ENCODE peak calls at places on chromosomes 12 and 14, in seven cellular contexts. Q is HCT116, H is sigmoid colon, N is transverse colon, I is GM23338, T is endothelial cell of umbilical vein, K is H1. F is an unnamed sample.

GRCh38 chr14:68546839-68547238 is 246.0 kb downstream of the ZFP36L1 start:
- DNase-seq in I (no peak), N (no peak), T (no peak), K (no peak), H (no peak), Q (no peak), F (no peak)

GRCh38 chr12:53459097-53459496 is 7.2 kb downstream of the PCBP2 start:
- DNase-seq in K (no peak), N (no peak), H (no peak), T (no peak), Q (no peak), I (no peak), F (no peak)

GRCh38 chr12:43937947-43938346 is 102.1 kb downstream of the TMEM117 start:
- DNase-seq in N (no peak), T (peak), Q (no peak), I (peak), K (no peak), H (no peak), F (no peak)

GRCh38 chr12:129635003-129635685 is 268.7 kb downstream of the TMEM132D start:
- DNase-seq in K (no peak), N (no peak), Q (no peak), T (no peak), H (no peak), I (peak), F (no peak)

GRCh38 chr12:97557116-97557515 is 94.5 kb downstream of the RMST start:
- DNase-seq in I (no peak), Q (no peak), T (peak), N (no peak), H (no peak), K (no peak), F (no peak)

GRCh38 chr14:57933363-57933762 is 67.5 kb upstream of the SLC35F4 start:
- DNase-seq in T (no peak), K (no peak), H (no peak), N (no peak), I (no peak), Q (no peak), F (no peak)

GRCh38 chr12:100652488-100652887 is 79.0 kb downstream of the GAS2L3 start:
- DNase-seq in K (no peak), I (no peak), N (no peak), H (no peak), T (no peak), Q (no peak), F (no peak)

GRCh38 chr14:26032348-26032747 is 565.5 kb downstream of the NOVA1 start:
- DNase-seq in T (no peak), Q (no peak), H (no peak), I (no peak), K (no peak), N (no peak), F (no peak)

GRCh38 chr12:96327889-96328288 is 72.3 kb downstream of the CDK17 start:
- DNase-seq in I (no peak), T (no peak), K (no peak), N (no peak), H (no peak), Q (no peak), F (no peak)

GRCh38 chr14:35355981-35356839 is 48.3 kb downstream of the NFKBIA start:
- DNase-seq in N (peak), H (no peak), T (no peak), K (no peak), I (no peak), Q (peak), F (no peak)

GRCh38 chr12:40959041-40959440 is 229.1 kb upstream of the PDZRN4 start:
- DNase-seq in T (no peak), I (no peak), K (no peak), H (no peak), Q (no peak), N (no peak), F (no peak)

GRCh38 chr12:64682572-64683277 is 72.4 kb downstream of the RASSF3 start:
- DNase-seq in T (peak), K (no peak), H (peak), N (peak), Q (no peak), I (peak), F (no peak)

GRCh38 chr12:113486722-113487121 is 15.1 kb upstream of the LHX5 start:
- DNase-seq in Q (no peak), H (no peak), N (no peak), K (no peak), I (no peak), T (no peak), F (no peak)

GRCh38 chr12:68250454-68250853 is 3.0 kb downstream of the IL22 start:
- DNase-seq in I (no peak), T (peak), K (no peak), H (no peak), N (no peak), Q (no peak), F (no peak)

GRCh38 chr12:119528241-119528640 is 65.3 kb upstream of the TMEM233 start:
- DNase-seq in I (peak), N (no peak), H (no peak), K (no peak), Q (no peak), T (no peak), F (no peak)

GRCh38 chr12:128698573-128698972 is 125.2 kb downstream of the SLC15A4 start:
- DNase-seq in N (no peak), Q (no peak), I (no peak), T (no peak), K (no peak), H (no peak), F (no peak)

GRCh38 chr12:67911789-67912188 is 77.5 kb upstream of the IFNG-AS1 start:
- DNase-seq in T (no peak), H (no peak), Q (no peak), N (no peak), K (no peak), I (no peak), F (no peak)

GRCh38 chr12:94033112-94033511 is 115.3 kb upstream of the PLXNC1 start:
- DNase-seq in Q (no peak), H (no peak), T (no peak), I (no peak), N (no peak), K (no peak), F (no peak)

GRCh38 chr14:70882771-70883492 is 24.3 kb upstream of the PCNX1 start:
- DNase-seq in I (no peak), H (no peak), K (no peak), T (peak), N (no peak), Q (no peak), F (no peak)

GRCh38 chr14:70350078-70350477 is 9.4 kb downstream of the COX16 start:
- DNase-seq in N (no peak), Q (no peak), I (peak), T (no peak), K (no peak), H (no peak), F (no peak)

GRCh38 chr12:46260913-46261476 is 7.8 kb downstream of the SLC38A1 start:
- DNase-seq in T (no peak), K (no peak), N (no peak), Q (no peak), H (no peak), I (no peak), F (no peak)

GRCh38 chr14:50312734-50313054 is 570 bp downstream of the DMAC2L start:
- DNase-seq in I (no peak), Q (no peak), H (no peak), K (no peak), T (no peak), N (no peak), F (no peak)

GRCh38 chr14:40365305-40365704 is 933.1 kb upstream of the FBXO33 start:
- DNase-seq in N (no peak), T (no peak), Q (no peak), I (no peak), H (no peak), K (no peak), F (no peak)

GRCh38 chr14:76499399-76499798 is 123.5 kb downstream of the ESRRB start:
- DNase-seq in T (no peak), Q (no peak), H (peak), I (no peak), N (no peak), K (no peak), F (peak)

GRCh38 chr14:70816525-70816924 is 7.2 kb upstream of the MAP3K9 start:
- DNase-seq in N (no peak), I (peak), H (no peak), T (no peak), K (no peak), Q (no peak), F (no peak)

GRCh38 chr12:77072833-77073495 is 7.6 kb upstream of the E2F7 start:
- DNase-seq in K (no peak), H (no peak), T (no peak), Q (no peak), I (no peak), N (no peak), F (no peak)
- TF ChIP-seq POLR2AphosphoS5 in K (no peak), H (no peak), T (no peak), Q (no peak), I (no peak), N (no peak), F (no peak)

DNA sequence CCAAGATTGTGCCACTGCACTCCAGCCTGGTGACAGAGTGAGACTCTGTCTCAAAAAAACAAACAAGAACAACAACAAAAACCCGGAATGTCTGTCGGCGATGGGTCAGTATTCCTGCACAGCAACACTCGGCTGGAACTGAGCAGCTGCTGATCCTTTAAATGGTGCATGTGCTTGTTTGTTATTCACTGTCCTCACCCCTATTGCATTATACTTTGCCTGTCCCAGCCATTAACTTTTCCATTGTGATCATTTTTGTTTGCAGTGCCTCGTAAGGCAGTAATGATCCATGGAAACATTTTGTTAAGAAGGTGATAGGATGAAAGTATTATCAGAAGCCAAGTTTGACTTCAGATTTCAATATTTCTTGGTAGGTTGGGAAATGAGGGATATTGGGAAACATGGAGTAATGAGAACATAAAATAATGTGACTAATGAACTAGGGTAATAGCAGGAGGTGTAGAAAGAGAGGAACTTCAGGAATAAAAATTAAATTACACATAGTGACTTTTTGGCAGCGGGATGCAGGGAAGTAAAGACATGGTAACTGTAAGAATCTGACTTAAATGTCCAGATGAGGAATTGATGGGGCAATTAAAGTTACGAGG is 6.1 kb downstream of the ACSS3 start:
- DNase-seq in K (no peak), I (no peak), Q (no peak), N (no peak), T (no peak), H (no peak), F (no peak)
- TF ChIP-seq POLR2AphosphoS5 in K (no peak), I (no peak), Q (no peak), N (no peak), T (no peak), H (peak), F (no peak)

DNA sequence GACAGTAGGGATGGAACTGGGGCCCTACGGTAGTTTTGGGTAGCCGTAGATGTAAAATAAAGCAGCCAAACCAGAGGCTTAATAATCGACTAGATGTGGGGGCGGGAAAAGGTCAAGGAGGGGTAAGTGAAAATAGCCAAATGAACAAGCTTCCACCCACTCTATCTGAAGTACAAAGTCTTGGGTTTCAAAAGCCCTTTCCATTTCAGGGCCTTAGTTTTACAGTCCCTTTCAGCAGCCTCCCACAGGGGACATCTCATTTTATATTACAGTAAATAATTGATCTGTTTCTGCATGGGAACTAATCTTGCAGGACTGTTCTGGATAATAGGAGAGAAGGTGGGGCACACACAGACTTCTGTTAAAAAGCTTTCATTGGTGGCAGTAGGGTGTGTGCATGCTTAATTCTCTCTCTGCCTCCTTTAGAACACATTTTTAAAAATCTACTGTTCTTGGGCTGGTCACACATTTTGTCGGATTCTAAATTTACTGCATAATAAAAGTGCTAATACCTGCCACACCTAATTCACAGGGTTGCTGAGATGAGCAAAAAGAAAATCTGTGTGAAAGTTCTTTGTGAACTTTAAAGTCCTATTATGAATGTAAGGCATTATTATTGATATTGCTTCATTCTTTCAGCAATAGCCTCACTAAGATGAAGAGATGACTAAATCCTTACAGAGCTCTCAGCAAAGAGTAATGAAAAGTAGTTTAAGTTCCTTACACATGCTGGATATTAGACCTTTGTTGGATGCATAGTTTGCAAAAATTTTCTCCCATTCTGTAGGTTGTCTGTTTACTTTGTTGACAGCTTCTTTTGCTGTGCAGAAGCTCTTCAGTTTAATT is 104.6 kb downstream of the ITPR2 start:
- DNase-seq in K (no peak), T (no peak), I (no peak), H (no peak), Q (no peak), N (no peak), F (no peak)
- TF ChIP-seq POLR2AphosphoS5 in K (no peak), T (no peak), I (no peak), H (no peak), Q (no peak), N (no peak), F (no peak)

DNA sequence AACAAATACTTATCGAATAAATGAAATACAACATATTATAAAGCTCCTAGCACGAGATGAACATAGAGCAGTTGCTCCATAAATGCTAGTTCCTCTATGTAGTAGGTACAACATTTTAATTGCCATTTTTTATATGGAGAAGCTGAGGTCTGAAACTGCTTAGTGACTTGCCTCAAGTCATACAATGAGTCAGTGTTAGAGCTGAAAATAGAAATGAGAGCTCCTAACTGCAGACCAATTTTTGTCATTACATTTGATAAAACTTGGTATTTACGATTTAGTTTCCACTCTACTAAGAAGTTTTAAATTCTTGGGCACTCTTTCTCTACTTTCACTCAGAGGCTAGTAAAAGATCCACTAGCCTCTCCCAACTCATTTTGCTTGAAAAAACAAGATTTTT is 8.0 kb upstream of the TMED10 start:
- DNase-seq in K (no peak), H (no peak), Q (no peak), N (no peak), I (no peak), T (no peak), F (no peak)
- TF ChIP-seq POLR2AphosphoS5 in K (no peak), H (no peak), Q (no peak), N (no peak), I (no peak), T (no peak), F (no peak)

DNA sequence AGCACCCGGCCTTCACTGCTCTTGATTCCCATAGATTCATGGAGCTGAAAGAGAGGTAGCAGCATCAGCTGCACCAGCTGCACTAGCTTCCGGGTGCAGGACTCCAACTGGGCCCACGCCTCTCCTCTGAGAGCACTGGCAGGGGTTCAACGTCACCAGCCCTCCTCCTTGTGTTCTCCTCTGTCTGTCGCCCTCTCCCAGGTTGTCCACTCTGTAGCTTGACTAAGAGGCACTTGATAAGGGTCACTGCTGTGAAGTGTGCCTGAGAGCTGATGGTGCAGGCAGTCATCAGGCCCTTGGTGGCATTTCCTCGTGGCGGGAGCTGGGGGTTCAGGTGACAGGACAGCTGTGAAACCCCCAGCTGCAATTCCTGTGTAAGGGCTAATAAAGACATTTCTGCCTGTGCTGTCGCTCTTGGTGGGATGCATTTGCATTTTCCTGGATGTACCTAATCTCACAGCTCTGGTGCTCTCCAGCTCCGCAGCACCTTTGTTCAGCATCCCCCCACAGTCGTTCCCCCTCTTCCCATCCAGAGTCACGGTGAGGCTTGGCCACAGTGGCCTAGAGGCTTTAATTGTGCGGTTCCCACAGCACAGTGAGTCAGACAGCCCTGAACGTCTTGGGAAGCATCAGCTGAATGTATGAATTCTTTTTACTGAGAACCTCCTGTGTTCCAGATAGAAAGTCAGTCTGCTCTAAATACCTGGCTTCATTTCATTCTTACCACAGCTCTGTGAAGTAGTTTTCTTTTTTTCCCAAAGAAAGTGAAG is 28.5 kb downstream of the MLXIP start:
- DNase-seq in T (no peak), K (no peak), N (peak), H (peak), Q (no peak), I (no peak), F (no peak)
- TF ChIP-seq POLR2AphosphoS5 in T (no peak), K (no peak), N (no peak), H (no peak), Q (no peak), I (no peak), F (no peak)

DNA sequence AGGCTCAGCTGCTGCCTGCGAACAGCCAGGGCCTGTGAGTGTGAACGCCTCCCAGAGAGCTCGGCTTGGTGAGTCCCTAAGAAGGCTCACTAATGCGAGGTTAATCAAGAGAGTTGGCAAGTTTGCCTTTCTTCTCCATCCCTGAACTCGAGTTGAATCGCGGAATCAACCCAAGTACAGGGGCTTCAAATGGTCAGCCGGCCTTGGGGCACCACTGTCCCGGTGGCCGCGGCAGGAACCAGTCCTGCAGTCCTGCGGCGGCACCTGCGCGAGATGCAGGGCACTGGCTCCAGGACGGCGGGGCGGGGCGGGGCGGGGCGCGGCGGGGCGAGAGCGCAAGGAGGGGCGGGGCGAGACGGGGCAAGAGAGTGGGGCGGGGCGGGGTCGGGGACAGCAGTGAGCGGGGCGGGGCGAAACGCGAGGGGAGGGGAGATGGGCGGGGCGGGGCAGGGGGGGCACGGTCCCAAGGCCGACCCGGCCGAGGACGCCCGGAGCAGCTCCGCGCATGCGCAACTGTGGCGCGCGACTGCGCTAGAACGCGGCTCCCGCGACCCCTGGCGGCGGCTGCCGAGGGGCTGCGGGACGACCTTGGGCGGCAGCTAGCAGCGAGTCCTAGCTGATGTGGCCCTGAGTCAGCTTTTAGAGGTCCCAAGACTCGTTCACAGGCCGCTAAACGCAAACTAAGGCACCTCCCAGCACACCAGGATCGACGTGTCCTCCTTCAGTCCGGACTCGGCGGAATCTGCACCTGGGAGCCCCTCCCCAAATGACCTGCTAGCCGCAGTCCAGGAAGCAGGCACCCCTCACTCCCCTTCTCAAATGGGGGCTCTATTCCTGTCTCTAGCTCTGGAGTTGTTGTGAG is 58.0 kb downstream of the TTC7B start:
- DNase-seq in Q (peak), I (peak), K (peak), T (peak), H (peak), N (peak), F (peak)
- TF ChIP-seq POLR2AphosphoS5 in Q (peak), I (peak), K (no peak), T (no peak), H (peak), N (peak), F (peak)

DNA sequence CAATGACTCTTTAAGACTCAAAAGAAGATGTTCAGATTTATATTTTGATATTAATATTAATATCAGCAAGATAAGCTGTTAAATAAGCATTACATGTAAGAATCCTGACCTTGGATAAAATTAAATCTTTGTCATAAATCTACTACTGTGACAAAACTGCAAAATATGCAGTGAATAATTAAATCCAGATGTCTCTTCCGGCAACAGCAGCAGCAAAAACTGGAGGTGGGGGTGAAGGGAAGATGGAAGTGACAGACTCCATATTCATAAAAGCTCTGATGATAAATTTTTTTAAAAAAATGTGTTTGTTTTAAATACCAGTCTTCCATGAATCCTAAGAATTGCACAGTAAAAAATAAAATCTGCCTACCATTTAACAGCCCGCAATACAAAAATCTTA is 478.4 kb downstream of the DIO2 start:
- DNase-seq in I (no peak), K (no peak), T (no peak), H (no peak), Q (no peak), N (no peak), F (no peak)
- TF ChIP-seq POLR2AphosphoS5 in I (no peak), K (no peak), T (no peak), H (no peak), Q (no peak), N (no peak), F (no peak)

F was measured in spleen.